ENCODE peak calls at places on chromosomes 5 and 9, in four cellular contexts. S, X, F and I are unnamed samples. For H3K9me3, the result is how much of the 10 kb centered on the place peaks cover.

GRCh38 chr9:72551306-72551705 is 29.9 kb downstream of the TMC1 start:
- DNase-seq in S (no peak), X (no peak), F (no peak), I (no peak)

GRCh38 chr5:159409801-159410200 is 79.5 kb upstream of the IL12B start:
- DNase-seq in S (no peak), X (no peak), F (no peak), I (no peak)

GRCh38 chr5:30574761-30575160 is 618.7 kb upstream of the CDH6 start:
- DNase-seq in S (no peak), X (no peak), F (peak), I (no peak)

GRCh38 chr9:107732781-107733529 is 243.4 kb upstream of the KLF4 start:
- DNase-seq in S (peak), X (no peak), F (peak), I (peak)

GRCh38 chr9:70036641-70037040 is 7.0 kb upstream of the MAMDC2 start:
- DNase-seq in S (no peak), X (no peak), F (no peak), I (no peak)

GRCh38 chr9:90290716-90291485 is 351.7 kb downstream of the DIRAS2 start:
- DNase-seq in S (no peak), X (no peak), F (peak), I (no peak)

GRCh38 chr5:103505581-103506305 is 56.8 kb downstream of the NUDT12 start:
- DNase-seq in S (peak), X (peak), F (peak), I (peak)

GRCh38 chr9:130576176-130576575 is 3.2 kb upstream of the FUBP3 start:
- DNase-seq in S (no peak), X (no peak), F (no peak), I (no peak)

GRCh38 chr5:87413116-87413645 is 451 bp upstream of the CCNH start:
- DNase-seq in S (peak), X (no peak), F (peak), I (peak)

GRCh38 chr9:15735083-15735974 is 182.5 kb downstream of the CCDC171 start:
- DNase-seq in S (peak), X (peak), F (peak), I (peak)

GRCh38 chr5:31192442-31192841 is 1.0 kb upstream of the CDH6 start:
- DNase-seq in S (no peak), X (no peak), F (no peak), I (no peak)

GRCh38 chr5:109468737-109469420 is 59.1 kb upstream of the PJA2 start:
- DNase-seq in S (peak), X (peak), F (peak), I (peak)

GRCh38 chr5:150498501-150498900 is 9.4 kb upstream of the NDST1 start:
- DNase-seq in S (no peak), X (no peak), F (no peak), I (no peak)

GRCh38 chr5:130868186-130868821 is 296.8 kb downstream of the HINT1 start:
- DNase-seq in S (no peak), X (no peak), F (peak), I (peak)

GRCh38 chr5:139806726-139807646 is 11.4 kb downstream of the PSD2 start:
- DNase-seq in S (no peak), X (no peak), F (no peak), I (no peak)

GRCh38 chr5:1779782-1780620 is 19.6 kb downstream of the MRPL36 start:
- DNase-seq in S (no peak), X (no peak), F (no peak), I (no peak)

GRCh38 chr5:90783460-90784333 is 225.1 kb downstream of the ADGRV1 start:
- DNase-seq in S (peak), X (peak), F (peak), I (peak)

GRCh38 chr5:7186818-7187217 is 209.1 kb upstream of the ADCY2 start:
- DNase-seq in S (no peak), X (no peak), F (no peak), I (no peak)

GRCh38 chr5:54746777-54747398 is 229.3 kb downstream of the SNX18 start:
- DNase-seq in S (no peak), X (no peak), F (no peak), I (no peak)

GRCh38 chr5:2036885-2037284 is 154.2 kb upstream of the IRX4 start:
- DNase-seq in S (no peak), X (no peak), F (no peak), I (no peak)

GRCh38 chr9:98253563-98253962 is 1.9 kb downstream of the TBC1D2 start:
- DNase-seq in S (peak), X (no peak), F (no peak), I (no peak)

GRCh38 chr5:156327306-156327705 is 342 bp downstream of the SGCD start:
- DNase-seq in S (no peak), X (no peak), F (no peak), I (peak)

GRCh38 chr9:78325343-78325742 is 28.4 kb downstream of the PSAT1 start:
- DNase-seq in S (no peak), X (no peak), F (peak), I (peak)

GRCh38 chr5:109246395-109246794 is 163.4 kb downstream of the PJA2 start:
- DNase-seq in S (no peak), X (no peak), F (no peak), I (no peak)

GRCh38 chr9:19386469-19387044 is 6.5 kb upstream of the RPS6 start:
- DNase-seq in S (no peak), X (no peak), F (no peak), I (peak)

GRCh38 chr9:73089304-73089985 is 62.2 kb upstream of the ANXA1 start:
- DNase-seq in S (peak), X (no peak), F (no peak), I (no peak)

GRCh38 chr5:36502608-36503007 is 103.8 kb upstream of the SLC1A3 start:
- DNase-seq in S (peak), X (peak), F (peak), I (peak)

GRCh38 chr5:83827111-83827541 is 106.5 kb upstream of the HAPLN1 start:
- DNase-seq in S (peak), X (no peak), F (peak), I (peak)

GRCh38 chr5:31725996-31726395 is 87.1 kb downstream of the PDZD2 start:
- DNase-seq in S (no peak), X (no peak), F (no peak), I (no peak)

GRCh38 chr9:38181866-38182265 is 112.8 kb upstream of the SHB start:
- DNase-seq in S (no peak), X (no peak), F (no peak), I (no peak)

GRCh38 chr9:7533376-7534090 is 266.0 kb downstream of the DMAC1 start:
- DNase-seq in S (no peak), X (no peak), F (no peak), I (no peak)

DNA sequence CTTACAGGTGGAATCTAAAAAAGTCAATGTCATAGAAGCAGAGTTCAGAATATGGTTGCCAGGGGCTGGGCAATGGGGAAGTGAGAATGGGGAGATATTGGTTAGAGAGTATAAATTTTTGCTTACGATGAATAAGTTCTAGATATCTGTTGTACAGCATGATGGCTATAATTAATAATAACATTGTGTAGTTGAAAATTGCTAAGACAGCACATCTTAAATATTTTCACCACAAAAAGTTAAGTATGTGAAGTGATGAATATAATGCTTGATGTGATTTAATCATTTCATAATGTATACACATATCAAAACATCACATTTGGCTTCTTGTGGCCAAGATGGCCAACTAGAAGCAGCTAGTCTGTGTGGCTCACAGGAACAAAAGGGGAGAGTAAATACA is 425.9 kb upstream of the ACO1 start:
- DNase-seq in S (no peak), X (no peak), F (no peak), I (no peak)
- H3K9me3 ChIP-seq in S (under half), X (under half), F (under half), I (under half)

GRCh38 chr5:10700516-10700915 is 60.5 kb downstream of the DAP start:
- DNase-seq in S (no peak), X (no peak), F (no peak), I (no peak)
- H3K4me3 ChIP-seq in S (no peak), X (no peak), F (no peak), I (no peak)

GRCh38 chr5:173590436-173591299 is 25.8 kb downstream of the BOD1 start:
- DNase-seq in S (no peak), X (no peak), F (no peak), I (no peak)
- H3K9me3 ChIP-seq in S (under half), X (under half), F (under half), I (under half)

GRCh38 chr5:39970117-39970798 is 545.5 kb upstream of the DAB2 start:
- DNase-seq in S (no peak), X (no peak), F (no peak), I (no peak)
- H3K4me3 ChIP-seq in S (no peak), X (no peak), F (no peak), I (no peak)

DNA sequence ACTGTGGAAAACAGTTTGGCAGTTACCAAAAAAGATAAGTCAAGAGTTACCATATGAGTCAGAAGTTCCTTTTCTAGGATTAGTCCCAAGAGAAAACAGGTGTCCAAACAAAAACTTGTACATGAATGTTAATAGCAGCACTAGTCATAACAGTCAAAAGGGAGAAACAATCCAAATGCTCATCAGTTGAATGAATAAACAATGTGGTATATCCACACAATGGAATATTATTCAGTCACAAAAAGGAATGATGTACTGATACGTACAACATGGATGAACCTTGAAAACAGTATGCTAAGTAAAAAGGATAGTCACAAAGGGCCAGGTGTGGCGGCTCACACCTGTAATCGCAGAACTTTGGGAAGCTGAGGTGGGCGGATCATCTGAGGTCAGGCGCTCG is 7.9 kb downstream of the ZNF510 start:
- DNase-seq in S (no peak), X (no peak), F (no peak), I (no peak)
- H3K9me3 ChIP-seq in S (under half), X (under half), F (under half), I (half or more)

GRCh38 chr5:14269395-14269794 is 126.3 kb downstream of the TRIO start:
- DNase-seq in S (peak), X (no peak), F (no peak), I (peak)
- H3K4me3 ChIP-seq in S (peak), X (no peak), F (peak), I (peak)